ENCODE peak calls at places on chromosomes 6 and 20, in seven cellular contexts. I is body of pancreas, T is fibroblast of pulmonary artery, J is ovary, F is MM.1S, C is GM12865, X is thoracic aorta. B is an unnamed sample.

GRCh38 chr20:37932919-37933318 is 30.0 kb downstream of the VSTM2L start:
- DNase-seq in T (no peak), I (no peak), C (no peak), X (no peak), J (no peak), F (no peak), B (no peak)

GRCh38 chr6:9516207-9516606 is 898.7 kb downstream of the TFAP2A start:
- DNase-seq in C (no peak), J (no peak), X (no peak), I (no peak), T (peak), F (no peak), B (no peak)

GRCh38 chr6:136067731-136068341 is 182.3 kb downstream of the MTFR2 start:
- DNase-seq in T (peak), X (no peak), I (no peak), F (no peak), J (no peak), C (no peak), B (no peak)

GRCh38 chr6:131744432-131744831 is 33.6 kb upstream of the CTAGE9 start:
- DNase-seq in C (no peak), F (no peak), X (no peak), J (no peak), I (no peak), T (no peak), B (no peak)

GRCh38 chr6:170444056-170444505 is 109.0 kb downstream of the PSMB1 start:
- DNase-seq in J (no peak), C (no peak), F (peak), X (no peak), T (no peak), I (no peak), B (no peak)

GRCh38 chr20:1313236-1313964 is 15.5 kb downstream of the SDCBP2 start:
- DNase-seq in I (peak), F (peak), T (peak), X (peak), J (peak), C (peak), B (no peak)

GRCh38 chr20:53899351-53900167 is 170.8 kb downstream of the BCAS1 start:
- DNase-seq in J (no peak), T (peak), I (no peak), X (no peak), F (peak), C (peak), B (no peak)

GRCh38 chr6:77034161-77034560 is 429.1 kb downstream of the HTR1B start:
- DNase-seq in I (no peak), F (no peak), X (no peak), J (no peak), T (peak), C (no peak), B (no peak)

GRCh38 chr6:27145731-27146455 is 101.6 kb upstream of the PRSS16 start:
- DNase-seq in J (peak), T (peak), I (peak), F (peak), C (peak), X (no peak), B (peak)

GRCh38 chr6:140572129-140572528 is 1197.7 kb upstream of the CITED2 start:
- DNase-seq in J (no peak), T (peak), I (no peak), X (no peak), C (peak), F (no peak), B (no peak)

GRCh38 chr6:111591370-111591900 is 14.2 kb downstream of the TRAF3IP2 start:
- DNase-seq in F (no peak), T (peak), C (no peak), I (peak), J (peak), X (peak), B (peak)

GRCh38 chr6:2387445-2387844 is 142.0 kb upstream of the GMDS start:
- DNase-seq in J (no peak), X (no peak), I (no peak), C (no peak), F (no peak), T (no peak), B (no peak)

GRCh38 chr6:33985333-33985751 is 160.5 kb downstream of the GRM4 start:
- DNase-seq in C (no peak), X (no peak), I (no peak), T (no peak), F (no peak), J (no peak), B (no peak)

GRCh38 chr6:2351807-2352431 is 106.5 kb upstream of the GMDS start:
- DNase-seq in F (no peak), I (no peak), X (no peak), C (no peak), J (no peak), T (peak), B (no peak)

GRCh38 chr6:23659125-23659524 is 466.9 kb upstream of the NRSN1 start:
- DNase-seq in I (no peak), X (no peak), T (peak), J (no peak), F (no peak), C (no peak), B (no peak)

GRCh38 chr20:25011261-25011660 is 18.7 kb upstream of the APMAP start:
- DNase-seq in J (no peak), F (no peak), T (no peak), C (no peak), I (peak), X (no peak), B (no peak)

GRCh38 chr6:74075323-74075722 is 379.3 kb downstream of the CD109 start:
- DNase-seq in C (no peak), X (no peak), J (no peak), F (no peak), I (no peak), T (peak), B (no peak)

GRCh38 chr6:352474-352873 is 39.1 kb upstream of the IRF4 start:
- DNase-seq in X (no peak), J (no peak), T (no peak), C (no peak), F (no peak), I (no peak), B (no peak)

GRCh38 chr20:59455392-59456341 is 148.7 kb upstream of the PHACTR3 start:
- DNase-seq in F (no peak), T (peak), C (peak), X (no peak), J (no peak), I (peak), B (no peak)

GRCh38 chr20:58407201-58407873 is 18.3 kb downstream of the VAPB start:
- DNase-seq in I (no peak), J (no peak), F (no peak), X (no peak), T (peak), C (no peak), B (no peak)

GRCh38 chr6:119848706-119849105 is 499.1 kb upstream of the MAN1A1 start:
- DNase-seq in F (no peak), T (no peak), J (no peak), C (no peak), X (no peak), I (no peak), B (no peak)

GRCh38 chr6:132919476-132919875 is 105.1 kb downstream of the RPS12 start:
- DNase-seq in T (peak), F (no peak), I (peak), C (no peak), X (no peak), J (peak), B (peak)

DNA sequence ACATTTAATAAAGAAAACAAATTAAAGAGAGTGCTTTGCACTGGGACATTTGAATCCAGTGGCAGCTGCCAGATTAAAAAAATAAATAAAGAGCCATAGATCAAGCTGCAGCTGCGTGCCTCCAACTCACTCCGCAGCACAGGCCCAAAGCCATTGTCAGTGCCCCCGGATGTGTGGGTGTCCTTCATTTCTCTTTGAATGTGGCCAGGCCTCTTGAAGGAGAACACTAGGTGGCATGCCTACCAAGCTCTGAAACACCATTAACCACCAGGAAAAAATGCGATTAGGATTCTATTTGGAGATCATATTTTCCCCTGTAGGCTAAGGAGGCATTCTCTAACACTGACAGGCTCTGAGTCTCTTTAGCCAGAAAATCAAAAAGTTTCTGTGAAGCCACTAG is 549.8 kb downstream of the PRKN start:
- DNase-seq in C (no peak), X (no peak), J (no peak), I (no peak), F (no peak), T (peak), B (no peak)
- TF ChIP-seq CTCF in C (no peak), X (peak), J (no peak), I (peak), F (no peak), T (no peak), B (peak)

DNA sequence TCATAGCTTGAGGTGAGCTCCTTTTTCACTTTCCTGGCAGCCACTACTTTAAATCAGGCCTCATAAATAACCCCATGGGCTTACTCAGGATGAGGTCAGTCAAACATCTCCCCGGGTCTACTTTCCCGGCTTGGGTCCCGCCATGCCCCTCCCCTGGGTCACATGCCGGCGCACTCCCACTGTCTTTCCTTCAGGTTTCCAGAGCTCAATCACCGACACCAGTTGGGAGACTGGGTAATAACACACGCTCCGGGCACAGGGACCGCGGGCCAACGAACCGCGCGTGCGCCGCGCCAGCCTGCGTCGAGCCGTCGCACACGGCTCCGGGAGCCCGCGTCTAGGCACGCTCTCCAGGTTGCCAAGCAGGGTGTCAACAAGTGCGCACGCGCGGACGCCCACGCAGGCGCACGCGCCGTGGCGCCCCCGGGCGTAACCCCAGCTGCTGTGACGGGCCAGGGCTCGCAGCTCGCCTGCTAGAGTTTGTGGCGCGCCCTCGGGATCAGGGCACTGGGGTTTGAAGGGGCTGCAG is 31.6 kb downstream of the TFAP2B start:
- DNase-seq in T (no peak), J (no peak), I (peak), X (no peak), F (no peak), C (no peak), B (no peak)
- H3K4me3 ChIP-seq in T (no peak), J (no peak), I (no peak), X (peak), F (no peak), C (no peak), B (peak)

GRCh38 chr6:36838896-36839818 is at the start of gene CPNE5:
- DNase-seq in F (no peak), J (peak), I (no peak), T (no peak), C (no peak), X (no peak), B (no peak)

GRCh38 chr6:36840471-36841461 is 1.5 kb upstream of the CPNE5 start:
- DNase-seq in C (no peak), I (no peak), T (no peak), J (no peak), F (no peak), X (no peak), B (no peak)

GRCh38 chr6:36841756-36842155 is 2.5 kb upstream of the CPNE5 start:
- DNase-seq in C (no peak), T (no peak), I (no peak), J (no peak), X (no peak), F (no peak), B (no peak)

GRCh38 chr6:36837686-36838085 is 1.6 kb downstream of the CPNE5 start:
- DNase-seq in F (no peak), I (no peak), C (no peak), T (no peak), X (no peak), J (no peak), B (no peak)

DNA sequence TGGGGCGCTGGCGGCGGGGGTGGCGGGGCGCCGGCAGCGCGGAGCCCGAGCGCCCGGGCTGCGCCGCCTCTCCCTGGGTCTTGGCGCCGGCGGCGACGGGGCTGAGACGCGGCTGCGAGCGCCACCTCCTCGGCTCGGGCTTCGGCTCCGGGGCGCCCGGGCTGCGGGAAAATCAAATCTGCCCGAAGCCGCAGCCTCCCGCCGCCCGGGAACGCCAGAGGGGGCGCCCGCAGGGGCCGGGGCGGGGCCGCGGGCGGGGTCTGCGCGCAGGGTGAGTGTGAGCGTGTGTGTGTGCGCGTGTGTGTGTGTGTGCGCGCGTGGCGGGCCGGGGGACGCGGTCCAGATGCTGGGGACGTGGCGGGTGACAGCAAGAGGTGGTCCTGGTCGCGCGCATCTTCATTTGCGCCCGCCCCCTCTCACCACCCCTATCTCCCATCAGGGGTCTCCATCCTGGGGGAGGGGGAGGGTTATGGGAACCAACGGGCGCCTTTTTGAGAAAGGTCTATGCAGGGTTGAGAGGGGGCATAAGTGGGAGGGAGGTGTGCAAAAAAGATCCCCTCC is 655 bp upstream of the CPNE5 start:
- DNase-seq in C (peak), X (no peak), I (peak), J (peak), T (no peak), F (peak), B (no peak)
- TF ChIP-seq CTCF in C (no peak), X (peak), I (no peak), J (no peak), T (no peak), F (peak), B (peak)

GRCh38 chr20:46550441-46550840 is at the start of gene OCSTAMP:
- DNase-seq in T (no peak), C (no peak), X (no peak), F (no peak), J (no peak), I (no peak), B (no peak)

GRCh38 chr20:46555370-46555956 is 5.0 kb upstream of the OCSTAMP start:
- DNase-seq in X (no peak), C (peak), J (no peak), I (no peak), F (peak), T (no peak), B (no peak)

GRCh38 chr20:46551508-46552280 is 1.2 kb upstream of the OCSTAMP start:
- DNase-seq in T (no peak), F (no peak), J (no peak), C (peak), X (no peak), I (no peak), B (no peak)

GRCh38 chr20:46554850-46555249 is 4.4 kb upstream of the OCSTAMP start:
- DNase-seq in T (no peak), X (no peak), J (no peak), C (no peak), I (no peak), F (no peak), B (no peak)

DNA sequence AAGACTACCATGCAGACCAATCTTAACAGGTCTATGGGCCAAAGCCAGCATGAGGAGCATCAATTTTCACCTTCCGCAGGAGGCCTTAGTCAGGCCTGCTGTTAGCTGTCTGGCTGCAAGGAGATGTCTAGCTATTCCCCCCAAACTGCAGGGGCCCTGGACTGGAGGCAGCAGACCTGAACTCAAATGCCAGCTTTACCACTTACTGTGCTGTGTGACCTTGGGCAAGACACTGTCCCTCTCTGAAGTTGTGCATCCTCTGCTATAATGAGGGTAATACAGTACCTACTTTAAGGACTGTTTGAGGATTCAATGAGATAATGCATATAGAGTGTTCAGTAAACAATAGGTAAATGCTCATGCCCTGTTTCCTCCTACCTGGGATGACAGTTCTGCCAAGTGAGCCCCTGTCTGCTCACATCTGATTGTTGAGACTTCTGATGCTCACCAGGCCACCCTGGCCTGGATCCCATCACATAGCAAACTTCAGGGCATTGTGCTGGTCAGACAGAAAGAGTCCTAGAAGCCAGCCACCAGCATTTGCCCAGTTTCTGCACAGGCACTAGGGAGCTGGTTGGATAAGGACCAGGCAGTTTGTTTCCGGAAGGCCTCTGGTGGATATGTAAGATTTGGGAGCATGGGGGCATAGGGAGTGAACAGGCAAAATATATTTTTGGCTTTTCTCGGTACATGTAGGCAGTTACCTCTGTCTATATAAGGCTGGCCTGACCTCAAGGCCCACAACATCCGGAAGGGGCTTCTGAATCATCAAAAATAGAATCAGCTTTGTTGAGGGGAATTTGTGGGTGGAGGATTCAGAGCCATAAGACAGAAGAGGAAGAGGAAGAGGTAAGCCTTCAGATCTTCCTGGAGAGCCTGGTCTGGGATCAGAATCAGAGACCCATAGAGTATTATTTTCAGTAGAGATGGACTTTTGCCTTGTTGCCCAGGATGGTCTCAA is 2.3 kb upstream of the OCSTAMP start:
- DNase-seq in F (peak), C (peak), I (no peak), T (no peak), J (no peak), X (no peak), B (no peak)
- H3K4me3 ChIP-seq in F (peak), C (peak), I (no peak), T (no peak), J (no peak), X (no peak), B (no peak)

GRCh38 chr20:48422242-48422960 is 405.4 kb downstream of the PREX1 start:
- DNase-seq in T (no peak), X (no peak), C (peak), I (no peak), F (no peak), J (no peak), B (no peak)

GRCh38 chr20:48425776-48426175 is 402.0 kb downstream of the PREX1 start:
- DNase-seq in I (no peak), J (no peak), X (no peak), C (no peak), T (no peak), F (no peak), B (no peak)

GRCh38 chr20:48416002-48416401 is 411.8 kb downstream of the PREX1 start:
- DNase-seq in I (no peak), T (no peak), C (peak), J (no peak), X (no peak), F (no peak), B (no peak)

GRCh38 chr20:48419173-48419572 is 408.6 kb downstream of the PREX1 start:
- DNase-seq in J (no peak), X (no peak), F (no peak), T (no peak), C (no peak), I (no peak), B (no peak)

DNA sequence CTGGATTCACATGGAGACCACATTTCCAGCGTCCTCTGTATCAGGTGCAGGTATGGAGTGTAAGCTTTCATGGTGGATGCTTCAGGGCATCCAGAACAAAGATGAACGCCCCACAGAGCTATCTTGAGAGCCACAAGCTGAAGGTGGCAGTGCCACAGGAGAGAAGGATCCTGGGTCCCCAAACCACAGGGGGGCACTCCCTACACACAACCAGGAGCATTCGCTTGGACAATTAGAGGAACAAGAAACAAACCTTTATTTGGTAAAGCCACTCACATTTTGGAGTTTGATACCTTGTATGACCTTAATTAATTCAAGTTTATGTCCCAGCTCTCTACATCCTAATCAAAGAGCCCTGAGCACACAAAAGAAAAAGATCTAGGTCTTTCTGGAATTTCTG is 406.3 kb downstream of the PREX1 start:
- DNase-seq in I (no peak), J (no peak), T (no peak), X (no peak), C (no peak), F (peak), B (no peak)
- TF ChIP-seq CTCF in I (no peak), J (no peak), T (no peak), X (no peak), C (peak), F (peak), B (peak)

GRCh38 chr6:16130932-16131387 is 2.1 kb downstream of the MYLIP start:
- DNase-seq in T (peak), C (peak), X (no peak), I (peak), F (peak), J (peak), B (peak)
- H3K4me3 ChIP-seq in T (peak), C (peak), X (peak), I (peak), F (peak), J (peak), B (peak)

DNA sequence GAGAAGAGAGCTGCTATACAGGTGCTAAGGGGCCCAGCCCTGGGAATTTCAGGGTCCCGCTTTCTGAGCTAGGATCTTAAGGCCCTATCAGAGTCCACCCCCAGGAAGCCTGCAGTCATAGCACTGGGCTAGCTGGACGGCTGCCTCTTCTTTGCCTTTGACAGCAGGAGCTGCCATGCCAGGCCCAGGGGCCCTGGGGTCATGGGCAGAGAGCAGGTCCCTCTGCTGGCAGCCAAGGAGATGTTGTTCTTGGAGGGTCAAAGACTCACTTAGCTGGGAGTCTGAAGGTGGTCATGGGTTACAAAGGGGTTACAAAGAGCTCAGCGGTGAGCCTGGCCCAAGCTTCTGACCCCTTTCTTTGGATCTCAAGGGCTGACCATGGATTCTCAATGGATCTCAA is 52.7 kb downstream of the RPP21 start:
- DNase-seq in J (no peak), C (peak), F (no peak), I (no peak), X (no peak), T (no peak), B (no peak)
- TF ChIP-seq CTCF in J (no peak), C (no peak), F (no peak), I (no peak), X (no peak), T (no peak), B (no peak)

B was measured in LNCaP clone FGC.